ENCODE peak calls at places on chromosomes 3 and 15, in seven cellular contexts. P, M, N, L, Q, H and W are unnamed samples.

GRCh38 chr3:24472358-24472757 is 22.3 kb downstream of the THRB start:
- DNase-seq in P (no peak), M (peak; percentile 25), N (no peak), L (peak; percentile 84), Q (peak; percentile 18), H (peak; percentile 42), W (no peak)

GRCh38 chr3:153080778-153081240 is 81.2 kb upstream of the RAP2B start:
- DNase-seq in P (no peak), M (no peak), N (no peak), L (no peak), Q (no peak), H (no peak), W (no peak)

GRCh38 chr3:38116471-38117162 is 20.3 kb downstream of the ACAA1 start:
- DNase-seq in P (no peak), M (no peak), N (no peak), L (no peak), Q (no peak), H (peak; percentile 12), W (no peak)

GRCh38 chr15:95254263-95254662 is 1022.9 kb downstream of the MCTP2 start:
- DNase-seq in P (no peak), M (no peak), N (no peak), L (no peak), Q (no peak), H (no peak), W (peak; percentile 32)

GRCh38 chr15:40470423-40471104 is at the start of gene CHST14:
- DNase-seq in P (peak; percentile 87), M (peak; percentile 81), N (peak; percentile 88), L (no peak), Q (no peak), H (peak; percentile 70), W (peak; percentile 58)

GRCh38 chr3:187197255-187197654 is at the start of gene RTP1:
- DNase-seq in P (no peak), M (peak; percentile 44), N (no peak), L (no peak), Q (no peak), H (no peak), W (no peak)

GRCh38 chr3:105791134-105791533 is 77.7 kb downstream of the CBLB start:
- DNase-seq in P (no peak), M (no peak), N (no peak), L (no peak), Q (no peak), H (peak; percentile 72), W (no peak)

GRCh38 chr3:122100591-122101491 is 45.7 kb downstream of the CD86 start:
- DNase-seq in P (no peak), M (peak; percentile 36), N (peak; percentile 92), L (no peak), Q (no peak), H (peak; percentile 11), W (no peak)

GRCh38 chr3:14902719-14903118 is 44.7 kb upstream of the NR2C2 start:
- DNase-seq in P (no peak), M (no peak), N (no peak), L (no peak), Q (no peak), H (peak; percentile 31), W (no peak)

GRCh38 chr3:122975924-122976293 is 51.7 kb downstream of the SEMA5B start:
- DNase-seq in P (no peak), M (no peak), N (peak; percentile 88), L (no peak), Q (no peak), H (no peak), W (no peak)

GRCh38 chr15:25670025-25670554 is 193.0 kb downstream of the ATP10A start:
- DNase-seq in P (peak; percentile 96), M (peak; percentile 95), N (no peak), L (no peak), Q (no peak), H (peak; percentile 87), W (no peak)

GRCh38 chr3:152964901-152965609 is 130.1 kb downstream of the P2RY1 start:
- DNase-seq in P (no peak), M (no peak), N (no peak), L (no peak), Q (no peak), H (no peak), W (peak; percentile 25)

GRCh38 chr3:196666001-196666867 is 26.7 kb downstream of the NRROS start:
- DNase-seq in P (peak; percentile 96), M (peak; percentile 93), N (no peak), L (peak; percentile 30), Q (no peak), H (peak; percentile 82), W (no peak)

GRCh38 chr3:44509985-44510360 is 32.5 kb upstream of the ZNF445 start:
- DNase-seq in P (no peak), M (no peak), N (peak; percentile 66), L (no peak), Q (no peak), H (peak; percentile 41), W (peak; percentile 49)

GRCh38 chr3:71576966-71577459 is 6.5 kb downstream of the FOXP1 start:
- DNase-seq in P (no peak), M (no peak), N (peak; percentile 72), L (no peak), Q (no peak), H (no peak), W (peak; percentile 35)

GRCh38 chr3:71580636-71581215 is 2.8 kb downstream of the FOXP1 start:
- DNase-seq in P (no peak), M (no peak), N (peak; percentile 77), L (no peak), Q (no peak), H (peak; percentile 19), W (peak; percentile 42)

GRCh38 chr3:71579934-71580318 is 3.6 kb downstream of the FOXP1 start:
- DNase-seq in P (no peak), M (peak; percentile 32), N (peak; percentile 83), L (no peak), Q (no peak), H (peak; percentile 66), W (peak; percentile 72)

GRCh38 chr3:71579301-71579933 is 4.1 kb downstream of the FOXP1 start:
- DNase-seq in P (no peak), M (no peak), N (peak; percentile 80), L (no peak), Q (no peak), H (no peak), W (no peak)

GRCh38 chr3:71578045-71578730 is 5.3 kb downstream of the FOXP1 start:
- DNase-seq in P (no peak), M (no peak), N (peak; percentile 70), L (no peak), Q (no peak), H (peak; percentile 37), W (peak; percentile 47)
- H3K4me3 ChIP-seq in P (no peak overlapping the region), M (no peak overlapping the region), N (peak overlapping the region; percentile 81), L (no peak overlapping the region), Q (no peak overlapping the region), H (peak overlapping the region; percentile 93), W (no peak overlapping the region)

DNA sequence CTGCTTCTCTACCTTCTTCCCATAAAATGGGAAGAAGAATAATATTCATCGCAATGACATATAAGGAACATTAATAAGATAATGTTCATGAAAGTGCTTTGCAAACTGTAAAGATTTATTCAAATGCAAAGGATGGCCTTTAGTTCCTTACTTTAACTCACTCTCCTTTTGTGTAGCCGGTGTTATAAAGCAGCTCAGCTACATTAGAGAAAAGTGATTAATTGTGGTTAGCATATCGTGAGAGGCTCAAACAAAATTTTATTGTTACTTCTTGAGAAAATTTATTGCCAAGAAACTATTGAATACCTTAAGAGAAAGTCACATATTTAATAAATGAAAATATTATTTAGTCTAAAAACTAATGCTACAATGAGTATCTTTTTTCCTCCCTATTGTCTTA is 250.7 kb upstream of the NR2E3 start:
- DNase-seq in P (no peak), M (no peak), N (no peak), L (no peak), Q (no peak), H (no peak), W (no peak)
- H3K9ac ChIP-seq in P (no peak overlapping the region), M (no peak overlapping the region), N (no peak overlapping the region), L (peak overlapping the region; percentile 12), Q (no peak overlapping the region), H (no peak overlapping the region), W (no peak overlapping the region)

GRCh38 chr3:33883538-33884203 is 85.2 kb downstream of the PDCD6IP start:
- DNase-seq in P (peak; percentile 60), M (peak; percentile 27), N (peak; percentile 87), L (no peak), Q (peak; percentile 23), H (peak; percentile 62), W (peak; percentile 66)

GRCh38 chr3:33886015-33886414 is 87.6 kb downstream of the PDCD6IP start:
- DNase-seq in P (no peak), M (no peak), N (no peak), L (no peak), Q (no peak), H (no peak), W (no peak)

GRCh38 chr3:33884701-33885100 is 86.3 kb downstream of the PDCD6IP start:
- DNase-seq in P (no peak), M (no peak), N (no peak), L (no peak), Q (no peak), H (no peak), W (no peak)

GRCh38 chr3:33885496-33885895 is 87.1 kb downstream of the PDCD6IP start:
- DNase-seq in P (no peak), M (no peak), N (no peak), L (no peak), Q (no peak), H (no peak), W (no peak)

DNA sequence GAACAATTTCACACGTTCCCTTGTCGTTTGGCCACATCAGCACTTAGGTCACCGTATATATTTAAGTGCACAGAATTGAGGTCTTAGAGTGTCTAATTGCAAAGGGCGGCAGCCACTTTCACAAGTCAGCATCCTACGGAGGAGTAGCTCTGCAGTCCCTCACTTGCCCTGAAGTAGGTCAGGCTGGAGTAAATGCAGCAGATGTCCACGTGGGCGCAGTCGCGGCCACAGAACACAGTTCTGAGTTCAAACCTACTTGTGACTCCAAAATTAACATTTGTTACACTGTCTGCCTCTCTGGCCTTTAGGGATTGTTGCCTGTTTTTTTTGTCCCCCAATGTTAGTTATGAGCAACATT is 85.8 kb downstream of the PDCD6IP start:
- DNase-seq in P (peak; percentile 68), M (peak; percentile 32), N (peak; percentile 64), L (no peak), Q (no peak), H (peak; percentile 28), W (peak; percentile 4)
- H3K4me3 ChIP-seq in P (no peak overlapping the region), M (no peak overlapping the region), N (no peak overlapping the region), L (no peak overlapping the region), Q (no peak overlapping the region), H (no peak overlapping the region), W (no peak overlapping the region)

DNA sequence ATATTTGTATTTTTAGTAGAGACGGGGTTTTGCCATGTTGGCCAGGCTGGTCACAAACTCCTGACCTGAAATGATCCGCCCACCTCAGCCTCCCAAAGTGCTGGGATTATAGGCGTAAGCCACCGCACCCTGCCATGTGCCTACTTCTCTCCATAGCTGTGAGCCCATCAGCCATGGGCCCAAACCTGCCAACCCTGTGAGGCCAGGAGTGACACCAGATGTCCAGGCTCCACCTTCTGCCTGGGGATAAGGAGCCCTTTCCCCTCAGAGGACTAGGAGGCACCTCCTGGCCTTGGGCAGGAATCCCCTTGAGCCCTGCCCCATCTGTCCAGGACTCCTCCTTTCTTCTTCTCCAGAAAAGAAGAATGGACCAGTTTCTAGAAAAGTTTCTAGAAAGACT is 14.2 kb upstream of the RFT1 start:
- DNase-seq in P (no peak), M (no peak), N (no peak), L (no peak), Q (no peak), H (no peak), W (no peak)
- H3K9ac ChIP-seq in P (no peak overlapping the region), M (no peak overlapping the region), N (no peak overlapping the region), L (no peak overlapping the region), Q (no peak overlapping the region), H (no peak overlapping the region), W (no peak overlapping the region)